ENCODE peak calls at places on chromosomes 11 and 22, in five cellular contexts. I is amygdala, L is iPS DF 6.9, N is body of pancreas, H is brain pericyte. T is an unnamed sample.

GRCh38 chr11:56783448-56784041 is 35.0 kb upstream of the OR9G4 start:
- DNase-seq in N (no peak), L (peak; percentile 25), H (peak; percentile 0), I (no peak), T (no peak)

GRCh38 chr11:9137293-9138132 is 46.1 kb upstream of the SCUBE2 start:
- DNase-seq in I (peak; percentile 14), L (peak; percentile 77), N (peak; percentile 84), H (peak; percentile 53), T (peak; percentile 83)

GRCh38 chr11:96338910-96339703 is 3.9 kb downstream of the MAML2 start:
- DNase-seq in I (peak; percentile 68), H (no peak), N (no peak), L (no peak), T (peak; percentile 68)

GRCh38 chr11:28581286-28582242 is 473.4 kb downstream of the METTL15 start:
- DNase-seq in N (no peak), H (no peak), I (no peak), L (no peak), T (no peak)

GRCh38 chr22:50025993-50026392 is 13.4 kb upstream of the IL17REL start:
- DNase-seq in L (no peak), N (no peak), I (no peak), H (no peak), T (no peak)

GRCh38 chr11:2975594-2975993 is 16.5 kb downstream of the NAP1L4 start:
- DNase-seq in I (peak; percentile 29), H (no peak), N (peak; percentile 38), L (no peak), T (peak; percentile 58)

GRCh38 chr11:36126703-36127102 is 162.5 kb downstream of the COMMD9 start:
- DNase-seq in N (no peak), H (no peak), I (no peak), L (no peak), T (no peak)

GRCh38 chr22:19147193-19147780 is 2.8 kb downstream of the GSC2 start:
- DNase-seq in H (no peak), L (no peak), I (no peak), N (no peak), T (no peak)

GRCh38 chr22:50507991-50508884 is at the start of gene NCAPH2:
- DNase-seq in H (peak; percentile 85), I (no peak), N (peak; percentile 97), L (peak; percentile 93), T (peak; percentile 96)

GRCh38 chr11:29029452-29029851 is 921.3 kb downstream of the METTL15 start:
- DNase-seq in I (no peak), L (no peak), H (no peak), N (no peak), T (no peak)

GRCh38 chr11:78476066-78476465 is 58.4 kb upstream of the GAB2 start:
- DNase-seq in L (no peak), I (no peak), N (no peak), H (no peak), T (no peak)

GRCh38 chr11:65129649-65130441 is 4.5 kb downstream of the SYVN1 start:
- DNase-seq in I (no peak), L (no peak), N (no peak), H (no peak), T (no peak)

GRCh38 chr11:126484266-126484665 is 128.8 kb downstream of the ST3GAL4 start:
- DNase-seq in N (no peak), H (no peak), L (no peak), I (no peak), T (no peak)

GRCh38 chr11:111946499-111946898 is 9.4 kb downstream of the DIXDC1 start:
- DNase-seq in I (no peak), L (no peak), N (no peak), H (no peak), T (no peak)

GRCh38 chr22:41863472-41863871 is 30.6 kb downstream of the SREBF2 start:
- DNase-seq in H (no peak), I (no peak), N (no peak), L (no peak), T (no peak)

GRCh38 chr22:27641049-27641790 is 160.3 kb downstream of the MN1 start:
- DNase-seq in I (no peak), H (no peak), L (no peak), N (no peak), T (no peak)

GRCh38 chr22:32803020-32803758 is 1.7 kb downstream of the TIMP3 start:
- DNase-seq in L (no peak), H (no peak), I (no peak), N (no peak), T (no peak)

GRCh38 chr11:99548264-99548663 is 527.5 kb downstream of the CNTN5 start:
- DNase-seq in N (no peak), L (no peak), I (no peak), H (no peak), T (no peak)

GRCh38 chr11:128195756-128196155 is 391.6 kb downstream of the ETS1 start:
- DNase-seq in H (no peak), N (no peak), I (no peak), L (no peak), T (no peak)

GRCh38 chr11:48024635-48025071 is 44.3 kb downstream of the PTPRJ start:
- DNase-seq in H (no peak), N (no peak), L (no peak), I (no peak), T (no peak)

GRCh38 chr22:41028841-41029240 is 63.6 kb upstream of the EP300 start:
- DNase-seq in H (no peak), L (no peak), N (no peak), I (no peak), T (no peak)

GRCh38 chr22:38758276-38758945 is 2.6 kb upstream of the SUN2 start:
- DNase-seq in L (no peak), H (no peak), I (no peak), N (no peak), T (no peak)

GRCh38 chr11:1946812-1947480 is at the start of gene MRPL23:
- DNase-seq in L (no peak), N (no peak), H (no peak), I (no peak), T (no peak)

GRCh38 chr22:36378080-36378788 is 9.5 kb downstream of the MYH9 start:
- DNase-seq in H (no peak), L (no peak), I (no peak), N (no peak), T (no peak)

GRCh38 chr22:43824724-43825485 is 12.8 kb upstream of the EFCAB6 start:
- DNase-seq in I (no peak), N (no peak), L (no peak), H (no peak), T (no peak)

GRCh38 chr11:20103281-20103680 is 57.0 kb downstream of the DBX1 start:
- DNase-seq in L (no peak), H (no peak), I (no peak), N (no peak), T (no peak)

GRCh38 chr11:11329062-11329806 is 23.8 kb downstream of the CSNK2A3 start:
- DNase-seq in N (no peak), L (no peak), I (no peak), H (no peak), T (no peak)

GRCh38 chr22:46139895-46140350 is 10.4 kb upstream of the PPARA start:
- DNase-seq in N (peak; percentile 60), I (no peak), H (no peak), L (no peak), T (peak; percentile 72)

GRCh38 chr11:69947772-69948255 is 128.6 kb upstream of the FGF3 start:
- DNase-seq in L (no peak), N (no peak), H (no peak), I (no peak), T (no peak)

GRCh38 chr11:26993965-26994446 is at the start of gene FIBIN:
- DNase-seq in N (peak; percentile 12), L (no peak), I (no peak), H (no peak), T (peak; percentile 23)

GRCh38 chr11:67033661-67034166 is 10.8 kb downstream of the SYT12 start:
- DNase-seq in N (no peak), H (peak; percentile 74), L (no peak), I (peak; percentile 46), T (no peak)

GRCh38 chr11:105823495-105824033 is 198.5 kb downstream of the MSANTD4 start:
- DNase-seq in H (no peak), L (no peak), I (no peak), N (no peak), T (no peak)

GRCh38 chr11:125251956-125252355 is 87.4 kb downstream of the PKNOX2 start:
- DNase-seq in L (no peak), I (no peak), H (no peak), N (no peak), T (no peak)

T was measured in testis.